ENCODE peak calls at places on chromosomes 6 and 20, in nine cellular contexts. D, C, F, H, V, N, P, S and O are unnamed samples.
A peak's percentile ranks its signal among the peaks of the same experiment; 100 is the strongest.

GRCh38 chr6:134152767-134153485 is 100.5 kb upstream of the SLC2A12 start:
- DNase-seq in D (peak; percentile 35), C (no peak), F (no peak), H (no peak), V (no peak), N (no peak), P (no peak), S (no peak), O (no peak)

GRCh38 chr6:112640895-112641294 is 293.8 kb downstream of the RFPL4B start:
- DNase-seq in D (no peak), C (peak; percentile 79), F (peak; percentile 60), H (no peak), V (no peak), N (no peak), P (no peak), S (no peak), O (no peak)

GRCh38 chr6:151240036-151240685 is 394 bp downstream of the AKAP12 start:
- DNase-seq in D (peak; percentile 22), C (peak; percentile 84), F (peak; percentile 43), H (peak; percentile 73), V (peak; percentile 83), N (peak; percentile 79), P (peak; percentile 51), S (no peak), O (peak; percentile 3)

GRCh38 chr6:169921853-169922779 is 170.7 kb downstream of the ERMARD start:
- DNase-seq in D (no peak), C (no peak), F (no peak), H (no peak), V (no peak), N (no peak), P (no peak), S (peak; percentile 77), O (no peak)

GRCh38 chr6:104682722-104683643 is 176.7 kb downstream of the HACE1 start:
- DNase-seq in D (peak; percentile 38), C (peak; percentile 75), F (peak; percentile 72), H (peak; percentile 56), V (peak; percentile 81), N (peak; percentile 82), P (peak; percentile 44), S (peak; percentile 76), O (peak; percentile 68)

GRCh38 chr6:34235605-34236422 is 859 bp upstream of the HMGA1 start:
- DNase-seq in D (no peak), C (peak; percentile 68), F (peak; percentile 95), H (peak; percentile 86), V (peak; percentile 79), N (peak; percentile 37), P (peak; percentile 67), S (no peak), O (peak; percentile 82)

GRCh38 chr6:81981812-81982211 is 229.3 kb upstream of the TENT5A start:
- DNase-seq in D (no peak), C (peak; percentile 81), F (peak; percentile 83), H (peak; percentile 68), V (no peak), N (no peak), P (no peak), S (no peak), O (peak; percentile 38)

GRCh38 chr6:158999154-158999668 is 791 bp downstream of the RSPH3 start:
- DNase-seq in D (no peak), C (peak; percentile 15), F (no peak), H (peak; percentile 21), V (no peak), N (no peak), P (no peak), S (no peak), O (no peak)

GRCh38 chr6:119084784-119085183 is 6.3 kb upstream of the FAM184A start:
- DNase-seq in D (no peak), C (no peak), F (no peak), H (no peak), V (no peak), N (no peak), P (no peak), S (no peak), O (no peak)

GRCh38 chr6:168180548-168181011 is 101.6 kb upstream of the FRMD1 start:
- DNase-seq in D (no peak), C (no peak), F (peak; percentile 19), H (no peak), V (no peak), N (no peak), P (no peak), S (no peak), O (no peak)

GRCh38 chr6:168179702-168180382 is 100.8 kb upstream of the FRMD1 start:
- DNase-seq in D (no peak), C (no peak), F (no peak), H (no peak), V (no peak), N (no peak), P (no peak), S (no peak), O (no peak)

GRCh38 chr6:168181316-168181715 is 102.3 kb upstream of the FRMD1 start:
- DNase-seq in D (no peak), C (no peak), F (no peak), H (no peak), V (no peak), N (no peak), P (no peak), S (no peak), O (no peak)

GRCh38 chr6:168177492-168177891 is 98.5 kb upstream of the FRMD1 start:
- DNase-seq in D (no peak), C (no peak), F (no peak), H (no peak), V (no peak), N (no peak), P (no peak), S (no peak), O (no peak)

DNA sequence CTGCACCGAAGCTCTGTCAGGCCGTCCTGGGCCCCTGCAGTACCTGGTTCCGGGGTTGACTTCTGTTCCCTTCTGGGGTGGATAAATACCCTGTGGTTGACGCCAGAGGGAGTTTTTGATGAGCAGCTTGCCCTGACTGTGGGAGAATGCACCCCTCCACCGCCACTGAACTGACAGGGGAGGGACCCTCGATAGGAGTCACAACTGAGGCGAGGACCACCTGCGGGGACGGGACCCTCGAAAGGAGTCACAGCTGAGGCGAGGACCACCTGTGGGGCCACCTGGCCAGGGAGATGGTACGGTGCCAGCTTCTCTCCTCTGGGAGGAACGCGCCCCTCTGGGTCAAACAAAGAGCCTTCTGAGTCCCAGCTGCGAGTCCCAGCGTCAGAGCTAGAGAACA is 100.1 kb upstream of the FRMD1 start:
- DNase-seq in D (no peak), C (no peak), F (no peak), H (no peak), V (no peak), N (no peak), P (no peak), S (no peak), O (no peak)
- H3K4me3 ChIP-seq in D (no peak overlapping the region), C (no peak overlapping the region), F (no peak overlapping the region), H (no peak overlapping the region), V (no peak overlapping the region), N (no peak overlapping the region), P (no peak overlapping the region), S (no peak overlapping the region), O (no peak overlapping the region)

DNA sequence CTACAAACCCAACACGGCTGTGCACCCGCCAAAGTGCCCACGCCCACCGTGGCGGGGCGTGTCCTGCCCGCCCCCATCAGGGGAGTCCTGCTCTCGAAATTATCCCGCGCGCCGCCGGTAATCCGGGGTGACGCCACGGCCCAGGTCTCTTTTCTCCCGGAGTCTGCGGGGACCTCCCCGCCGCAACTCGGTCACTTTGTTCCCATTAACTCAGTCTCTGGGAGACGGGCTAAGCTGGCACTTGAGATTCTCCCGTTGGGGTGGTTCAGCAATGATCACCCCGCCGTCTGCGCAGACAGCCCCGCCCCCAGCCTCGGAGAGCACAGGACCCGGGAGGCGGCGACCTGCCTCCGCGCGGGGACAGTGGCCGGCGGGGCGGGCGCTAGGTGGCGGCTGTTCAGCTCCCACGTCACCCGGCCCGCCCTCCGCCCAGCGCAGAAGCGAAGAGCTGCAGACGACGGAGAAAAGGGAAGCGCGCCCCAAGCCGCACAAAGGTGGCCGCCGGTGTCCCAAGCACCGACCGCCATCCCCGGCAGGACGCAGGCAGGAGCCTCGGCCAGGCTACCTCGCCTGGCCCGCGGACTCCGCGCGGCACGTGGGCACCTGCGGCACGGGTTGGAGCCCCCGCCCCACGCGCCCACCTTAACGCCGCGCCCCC is 31.5 kb downstream of the SF3B5 start:
- DNase-seq in D (peak; percentile 89), C (peak; percentile 4), F (peak; percentile 61), H (peak; percentile 29), V (peak; percentile 93), N (peak; percentile 94), P (peak; percentile 88), S (peak; percentile 53), O (peak; percentile 96)
- TF ChIP-seq CTCF in D (no peak), C (no peak), F (peak; percentile 39), H (peak; percentile 39), V (peak; percentile 35), N (peak; percentile 67), P (no peak), S (no peak), O (peak; percentile 18)

GRCh38 chr20:59019217-59019616 is at the start of gene TUBB1:
- DNase-seq in D (no peak), C (no peak), F (no peak), H (no peak), V (no peak), N (peak; percentile 63), P (peak; percentile 27), S (no peak), O (no peak)

GRCh38 chr20:59018817-59019216 is 412 bp upstream of the TUBB1 start:
- DNase-seq in D (no peak), C (no peak), F (no peak), H (no peak), V (no peak), N (no peak), P (peak; percentile 22), S (no peak), O (no peak)

GRCh38 chr20:59023616-59024015 is 4.4 kb downstream of the TUBB1 start:
- DNase-seq in D (no peak), C (no peak), F (no peak), H (no peak), V (no peak), N (no peak), P (no peak), S (no peak), O (no peak)

GRCh38 chr20:59022754-59023153 is 3.5 kb downstream of the TUBB1 start:
- DNase-seq in D (no peak), C (no peak), F (no peak), H (no peak), V (no peak), N (no peak), P (no peak), S (no peak), O (no peak)

DNA sequence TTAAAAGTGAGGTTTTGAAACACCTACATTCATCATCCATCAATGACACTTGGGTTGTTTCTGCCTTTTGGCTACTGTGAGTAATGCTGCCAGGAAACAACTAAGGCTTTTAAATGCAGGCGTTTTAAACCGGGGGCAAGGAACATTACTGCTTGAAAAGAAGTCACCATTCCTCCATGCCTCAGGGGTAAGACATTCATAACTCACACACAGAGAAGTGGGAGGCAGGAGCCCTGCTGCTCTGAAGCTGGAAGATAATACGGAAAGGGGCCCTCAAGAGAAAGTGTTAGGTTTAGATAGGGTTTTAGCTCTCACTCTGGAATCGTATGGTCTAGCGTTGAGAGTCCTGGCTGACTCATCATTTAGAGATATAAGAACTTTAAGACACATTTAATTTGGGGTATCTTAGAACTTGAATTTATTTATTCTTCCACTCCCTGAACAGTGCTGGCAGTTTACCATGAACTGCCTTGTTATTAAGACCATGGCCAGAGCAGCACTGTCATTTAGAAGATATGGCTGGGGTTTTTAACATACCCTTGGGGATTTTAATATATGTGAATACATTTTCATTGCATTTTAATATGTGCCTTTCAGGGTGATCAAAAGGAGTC is 1.8 kb downstream of the TUBB1 start:
- DNase-seq in D (no peak), C (peak; percentile 57), F (peak; percentile 73), H (no peak), V (no peak), N (peak; percentile 58), P (no peak), S (no peak), O (no peak)
- H3K4me3 ChIP-seq in D (no peak overlapping the region), C (no peak overlapping the region), F (no peak overlapping the region), H (no peak overlapping the region), V (no peak overlapping the region), N (peak overlapping the region; percentile 32), P (no peak overlapping the region), S (no peak overlapping the region), O (no peak overlapping the region)

GRCh38 chr6:137192821-137193220 is 19.4 kb upstream of the IL22RA2 start:
- DNase-seq in D (no peak), C (no peak), F (no peak), H (no peak), V (no peak), N (no peak), P (no peak), S (no peak), O (no peak)
- TF ChIP-seq CTCF in D (no peak), C (no peak), F (no peak), H (no peak), V (no peak), N (no peak), P (no peak), S (no peak), O (no peak)